ENCODE peak calls at places on chromosomes 5 and 9, in four cellular contexts. G is endodermal cell, Q is fibroblast of the aortic adventitia, L is epithelial cell of proximal tubule. E is an unnamed sample.

GRCh38 chr5:78009937-78010527 is 233.9 kb upstream of the TBCA start:
- DNase-seq in G (no peak), Q (peak), L (no peak), E (peak)

GRCh38 chr9:12935714-12936113 is 160.9 kb downstream of the LURAP1L start:
- DNase-seq in G (no peak), Q (peak), L (no peak), E (peak)

GRCh38 chr5:148368299-148368698 is 15.5 kb upstream of the FBXO38 start:
- DNase-seq in G (no peak), Q (no peak), L (no peak), E (no peak)

GRCh38 chr9:2127486-2127885 is 112.3 kb downstream of the SMARCA2 start:
- DNase-seq in G (no peak), Q (peak), L (peak), E (peak)

GRCh38 chr5:135323701-135324132 is 75.3 kb downstream of the MACROH2A1 start:
- DNase-seq in G (peak), Q (no peak), L (no peak), E (no peak)

GRCh38 chr9:72294952-72295351 is 70.1 kb downstream of the ZFAND5 start:
- DNase-seq in G (no peak), Q (peak), L (peak), E (no peak)

GRCh38 chr5:163571755-163572154 is 66.3 kb downstream of the MAT2B start:
- DNase-seq in G (no peak), Q (peak), L (peak), E (peak)

GRCh38 chr9:137784046-137784445 is 93.5 kb upstream of the CACNA1B start:
- DNase-seq in G (no peak), Q (no peak), L (no peak), E (no peak)

GRCh38 chr5:83972236-83972635 is 251.6 kb upstream of the HAPLN1 start:
- DNase-seq in G (no peak), Q (peak), L (no peak), E (peak)

GRCh38 chr5:33938881-33939280 is 2.7 kb downstream of the RXFP3 start:
- DNase-seq in G (no peak), Q (no peak), L (no peak), E (no peak)

GRCh38 chr5:31047007-31047406 is 146.5 kb upstream of the CDH6 start:
- DNase-seq in G (no peak), Q (no peak), L (no peak), E (no peak)

GRCh38 chr5:62306494-62307363 is 723 bp downstream of the KIF2A start:
- DNase-seq in G (peak), Q (peak), L (no peak), E (peak)

GRCh38 chr9:27528886-27529315 is 713 bp downstream of the MOB3B start:
- DNase-seq in G (peak), Q (peak), L (no peak), E (peak)

GRCh38 chr5:132506094-132506692 is 15.6 kb upstream of the IRF1 start:
- DNase-seq in G (no peak), Q (peak), L (no peak), E (peak)

GRCh38 chr9:137303031-137303892 is 1.2 kb upstream of the NRARP start:
- DNase-seq in G (peak), Q (no peak), L (no peak), E (no peak)

GRCh38 chr5:5710471-5710870 is 288.0 kb downstream of the ICE1 start:
- DNase-seq in G (no peak), Q (no peak), L (no peak), E (no peak)

GRCh38 chr5:140855772-140856674 is at the start of gene PCDHA10:
- DNase-seq in G (peak), Q (peak), L (no peak), E (peak)
- H3K4me3 ChIP-seq in G (no peak), Q (no peak), L (peak), E (no peak)

GRCh38 chr9:37753489-37754190 is at the start of gene TRMT10B:
- DNase-seq in G (peak), Q (peak), L (no peak), E (peak)
- TF ChIP-seq CTCF in G (peak), Q (peak), L (peak), E (no peak)

DNA sequence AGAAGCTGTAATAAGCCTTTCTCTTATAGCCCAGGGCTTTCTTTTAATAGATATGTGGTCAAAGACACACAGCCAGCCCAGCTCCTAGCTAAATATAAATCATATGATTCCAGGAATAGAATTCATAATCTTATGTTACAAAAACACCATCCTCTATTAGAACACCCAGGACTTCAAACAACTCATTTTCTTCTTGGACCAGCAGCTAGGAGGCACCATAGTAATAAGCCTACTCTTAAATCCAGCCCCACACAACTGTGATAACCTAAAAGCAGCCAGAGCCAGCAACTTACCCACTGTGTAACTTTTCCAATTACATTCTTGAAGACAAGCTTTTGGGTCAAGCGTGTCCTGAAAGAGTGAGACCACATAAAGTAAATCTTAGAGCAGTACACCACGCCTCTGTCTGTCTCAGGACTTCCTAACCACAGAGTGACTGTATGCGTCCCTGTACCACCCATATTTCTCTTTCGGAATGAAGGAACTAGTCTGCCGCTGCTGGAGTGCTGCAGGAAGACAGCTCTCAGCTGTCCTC is 223.8 kb downstream of the TLE1 start:
- DNase-seq in G (no peak), Q (no peak), L (no peak), E (peak)
- H3K4me3 ChIP-seq in G (no peak), Q (no peak), L (no peak), E (no peak)

GRCh38 chr5:119313876-119314605 is 41.8 kb upstream of the TNFAIP8 start:
- DNase-seq in G (peak), Q (no peak), L (no peak), E (no peak)

GRCh38 chr5:119313207-119313606 is 42.6 kb upstream of the TNFAIP8 start:
- DNase-seq in G (no peak), Q (no peak), L (no peak), E (no peak)

GRCh38 chr5:119311688-119312087 is 44.1 kb upstream of the TNFAIP8 start:
- DNase-seq in G (peak), Q (no peak), L (no peak), E (no peak)

GRCh38 chr5:119309290-119309818 is 46.5 kb upstream of the TNFAIP8 start:
- DNase-seq in G (peak), Q (no peak), L (no peak), E (no peak)

GRCh38 chr5:119312403-119312802 is 43.4 kb upstream of the TNFAIP8 start:
- DNase-seq in G (peak), Q (no peak), L (no peak), E (no peak)
- TF ChIP-seq CTCF in G (peak), Q (no peak), L (no peak), E (no peak)

DNA sequence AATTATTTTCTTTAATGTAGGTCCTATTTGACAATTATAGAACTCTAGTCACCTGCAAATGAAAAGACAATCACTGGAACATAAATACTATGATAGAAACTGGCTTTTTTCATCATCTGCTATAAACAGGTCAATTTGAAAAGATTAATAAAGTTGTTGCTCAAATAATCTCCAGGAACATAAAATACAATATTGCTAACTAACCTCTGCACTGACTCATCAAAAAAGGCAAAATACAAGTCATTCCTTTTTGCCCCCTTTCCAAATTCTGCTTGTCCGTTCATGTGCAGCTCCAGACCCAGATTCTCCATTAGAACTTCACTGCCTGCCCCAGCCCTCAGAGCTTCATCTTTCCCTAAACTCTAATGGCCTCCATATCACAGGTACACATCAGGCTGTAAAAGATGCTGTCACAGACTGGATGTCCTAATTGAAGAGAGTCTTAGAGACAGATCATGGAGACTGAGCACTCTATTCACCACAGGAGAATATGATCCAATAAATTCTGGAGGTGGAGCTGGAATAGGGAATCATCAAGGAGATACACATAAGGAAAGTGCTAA is 1.6 kb downstream of the DCTN4 start:
- DNase-seq in G (no peak), Q (no peak), L (no peak), E (no peak)
- H3K4me3 ChIP-seq in G (peak), Q (peak), L (peak), E (peak)

DNA sequence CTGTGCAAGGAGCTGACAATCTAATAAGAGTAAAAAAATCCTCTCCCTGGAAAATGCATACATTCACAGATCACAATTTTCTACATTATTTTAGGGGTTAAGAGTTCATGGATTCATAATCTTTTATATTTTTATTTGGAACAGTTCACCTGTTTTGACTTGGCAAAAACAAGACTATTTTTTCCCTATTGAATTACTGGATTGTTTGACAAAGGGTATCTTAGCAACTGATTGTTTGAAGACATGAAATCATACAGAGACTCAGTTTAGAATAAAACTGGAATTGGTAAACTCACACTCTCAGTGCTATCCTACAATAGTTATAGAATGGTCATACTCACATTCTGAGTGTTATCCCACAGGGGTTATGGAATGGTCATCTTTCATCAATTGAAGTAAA is 358.2 kb upstream of the PTGER4 start:
- DNase-seq in G (no peak), Q (no peak), L (no peak), E (no peak)
- TF ChIP-seq CTCF in G (no peak), Q (no peak), L (no peak), E (no peak)

DNA sequence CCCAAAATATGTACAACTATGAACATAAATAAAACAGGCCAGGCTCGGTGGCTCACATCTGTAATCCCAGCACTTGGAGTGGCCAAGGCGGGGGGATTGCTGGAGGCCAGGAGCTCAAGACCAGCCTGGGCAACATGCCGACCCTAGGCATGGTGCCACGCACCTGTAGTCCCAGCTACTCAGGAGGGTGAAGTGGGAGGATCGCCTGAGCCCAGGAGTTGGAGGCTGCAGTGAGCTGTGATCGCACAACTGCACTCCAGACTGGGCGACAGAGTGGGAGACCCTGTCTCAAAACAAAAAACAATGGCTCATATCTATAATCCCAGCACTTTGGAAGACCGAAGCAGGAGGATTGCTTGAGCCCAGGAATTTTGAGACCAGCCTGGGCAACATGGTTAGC is 1.5 kb downstream of the HAUS6 start:
- DNase-seq in G (no peak), Q (no peak), L (no peak), E (no peak)
- H3K4me3 ChIP-seq in G (peak), Q (peak), L (peak), E (peak)

GRCh38 chr5:160970605-160971191 is 118.7 kb upstream of the ATP10B start:
- DNase-seq in G (no peak), Q (no peak), L (no peak), E (peak)
- TF ChIP-seq CTCF in G (peak), Q (no peak), L (peak), E (no peak)

E was measured in fibroblast of villous mesenchyme.